ENCODE peak calls at places on chromosomes 3 and 15, in ten cellular contexts. One of them, this sample, is unnamed.

GRCh38 chr3:118525096-118525495 is 509.6 kb downstream of the IGSF11 start:
- DNase-seq in pancreas: no peak
- DNase-seq in M059J: no peak
- DNase-seq in EH: no peak
- DNase-seq in MV-4-11: no peak
- DNase-seq in SK-N-MC: no peak
- DNase-seq in progenitor cell of endocrine pancreas: no peak
- DNase-seq in WTC11: no peak
- DNase-seq in NCI-H1092 treated with DMSO at 0.1 percent for 48 hours: no peak
- DNase-seq in stimulated activated CD4-positive, alpha-beta T cell treated with anti-CD3 and anti-CD28 coated beads, Interleukin-1b, Interleukin-23, amount 100 ng/mL, for 48 hours: no peak
- DNase-seq in this sample: no peak

GRCh38 chr3:141452045-141452444 is 34.8 kb upstream of the RASA2 start:
- DNase-seq in MV-4-11: peak; percentile 90
- DNase-seq in WTC11: no peak
- DNase-seq in pancreas: no peak
- DNase-seq in EH: peak; percentile 76
- DNase-seq in M059J: peak; percentile 74
- DNase-seq in SK-N-MC: peak; percentile 67
- DNase-seq in progenitor cell of endocrine pancreas: no peak
- DNase-seq in NCI-H1092 treated with DMSO at 0.1 percent for 48 hours: peak; percentile 37
- DNase-seq in stimulated activated CD4-positive, alpha-beta T cell treated with anti-CD3 and anti-CD28 coated beads, Interleukin-1b, Interleukin-23, amount 100 ng/mL, for 48 hours: peak; percentile 32
- DNase-seq in this sample: no peak

GRCh38 chr15:48371550-48371949 is 40.3 kb downstream of the DUT start:
- DNase-seq in MV-4-11: no peak
- DNase-seq in NCI-H1092 treated with DMSO at 0.1 percent for 48 hours: no peak
- DNase-seq in stimulated activated CD4-positive, alpha-beta T cell treated with anti-CD3 and anti-CD28 coated beads, Interleukin-1b, Interleukin-23, amount 100 ng/mL, for 48 hours: no peak
- DNase-seq in WTC11: no peak
- DNase-seq in pancreas: no peak
- DNase-seq in SK-N-MC: no peak
- DNase-seq in M059J: no peak
- DNase-seq in progenitor cell of endocrine pancreas: no peak
- DNase-seq in EH: no peak
- DNase-seq in this sample: no peak

GRCh38 chr3:188470508-188471130 is 316.7 kb downstream of the LPP start:
- DNase-seq in SK-N-MC: no peak
- DNase-seq in EH: no peak
- DNase-seq in M059J: peak; percentile 41
- DNase-seq in WTC11: no peak
- DNase-seq in NCI-H1092 treated with DMSO at 0.1 percent for 48 hours: no peak
- DNase-seq in progenitor cell of endocrine pancreas: no peak
- DNase-seq in MV-4-11: no peak
- DNase-seq in stimulated activated CD4-positive, alpha-beta T cell treated with anti-CD3 and anti-CD28 coated beads, Interleukin-1b, Interleukin-23, amount 100 ng/mL, for 48 hours: no peak
- DNase-seq in pancreas: no peak
- DNase-seq in this sample: no peak

GRCh38 chr15:32659340-32659831 is 17.9 kb downstream of the SCG5 start:
- DNase-seq in SK-N-MC: no peak
- DNase-seq in stimulated activated CD4-positive, alpha-beta T cell treated with anti-CD3 and anti-CD28 coated beads, Interleukin-1b, Interleukin-23, amount 100 ng/mL, for 48 hours: no peak
- DNase-seq in M059J: peak; percentile 91
- DNase-seq in WTC11: no peak
- DNase-seq in progenitor cell of endocrine pancreas: no peak
- DNase-seq in pancreas: no peak
- DNase-seq in NCI-H1092 treated with DMSO at 0.1 percent for 48 hours: peak; percentile 3
- DNase-seq in EH: peak; percentile 91
- DNase-seq in MV-4-11: no peak
- DNase-seq in this sample: no peak

GRCh38 chr3:62363275-62363674 is 10.1 kb downstream of the FEZF2 start:
- DNase-seq in NCI-H1092 treated with DMSO at 0.1 percent for 48 hours: no peak
- DNase-seq in SK-N-MC: no peak
- DNase-seq in WTC11: no peak
- DNase-seq in stimulated activated CD4-positive, alpha-beta T cell treated with anti-CD3 and anti-CD28 coated beads, Interleukin-1b, Interleukin-23, amount 100 ng/mL, for 48 hours: no peak
- DNase-seq in M059J: no peak
- DNase-seq in EH: no peak
- DNase-seq in MV-4-11: no peak
- DNase-seq in pancreas: no peak
- DNase-seq in progenitor cell of endocrine pancreas: no peak
- DNase-seq in this sample: no peak

GRCh38 chr3:127717357-127718243 is 44.8 kb downstream of the ABTB1 start:
- DNase-seq in MV-4-11: peak; percentile 28
- DNase-seq in progenitor cell of endocrine pancreas: no peak
- DNase-seq in SK-N-MC: no peak
- DNase-seq in EH: peak; percentile 19
- DNase-seq in stimulated activated CD4-positive, alpha-beta T cell treated with anti-CD3 and anti-CD28 coated beads, Interleukin-1b, Interleukin-23, amount 100 ng/mL, for 48 hours: no peak
- DNase-seq in pancreas: peak; percentile 17
- DNase-seq in M059J: no peak
- DNase-seq in NCI-H1092 treated with DMSO at 0.1 percent for 48 hours: no peak
- DNase-seq in WTC11: no peak
- DNase-seq in this sample: peak; percentile 3

GRCh38 chr3:127438371-127438770 is 150.5 kb upstream of the PRR20G start:
- DNase-seq in stimulated activated CD4-positive, alpha-beta T cell treated with anti-CD3 and anti-CD28 coated beads, Interleukin-1b, Interleukin-23, amount 100 ng/mL, for 48 hours: no peak
- DNase-seq in WTC11: no peak
- DNase-seq in SK-N-MC: no peak
- DNase-seq in progenitor cell of endocrine pancreas: no peak
- DNase-seq in EH: no peak
- DNase-seq in NCI-H1092 treated with DMSO at 0.1 percent for 48 hours: no peak
- DNase-seq in MV-4-11: no peak
- DNase-seq in M059J: no peak
- DNase-seq in pancreas: no peak
- DNase-seq in this sample: no peak

GRCh38 chr3:142934128-142934896 is 29.2 kb downstream of the PAQR9 start:
- DNase-seq in pancreas: no peak
- DNase-seq in EH: no peak
- DNase-seq in MV-4-11: no peak
- DNase-seq in NCI-H1092 treated with DMSO at 0.1 percent for 48 hours: no peak
- DNase-seq in M059J: no peak
- DNase-seq in WTC11: no peak
- DNase-seq in SK-N-MC: no peak
- DNase-seq in progenitor cell of endocrine pancreas: no peak
- DNase-seq in stimulated activated CD4-positive, alpha-beta T cell treated with anti-CD3 and anti-CD28 coated beads, Interleukin-1b, Interleukin-23, amount 100 ng/mL, for 48 hours: no peak
- DNase-seq in this sample: no peak

GRCh38 chr15:98676586-98677270 is 28.4 kb downstream of the IGF1R start:
- DNase-seq in SK-N-MC: no peak
- DNase-seq in progenitor cell of endocrine pancreas: no peak
- DNase-seq in M059J: no peak
- DNase-seq in pancreas: no peak
- DNase-seq in WTC11: no peak
- DNase-seq in stimulated activated CD4-positive, alpha-beta T cell treated with anti-CD3 and anti-CD28 coated beads, Interleukin-1b, Interleukin-23, amount 100 ng/mL, for 48 hours: no peak
- DNase-seq in EH: peak; percentile 74
- DNase-seq in NCI-H1092 treated with DMSO at 0.1 percent for 48 hours: no peak
- DNase-seq in MV-4-11: no peak
- DNase-seq in this sample: no peak

GRCh38 chr3:43997788-43998373 is 243.8 kb upstream of the TOPAZ1 start:
- DNase-seq in SK-N-MC: no peak
- DNase-seq in MV-4-11: no peak
- DNase-seq in stimulated activated CD4-positive, alpha-beta T cell treated with anti-CD3 and anti-CD28 coated beads, Interleukin-1b, Interleukin-23, amount 100 ng/mL, for 48 hours: no peak
- DNase-seq in M059J: peak; percentile 34
- DNase-seq in pancreas: no peak
- DNase-seq in NCI-H1092 treated with DMSO at 0.1 percent for 48 hours: no peak
- DNase-seq in EH: no peak
- DNase-seq in WTC11: peak; percentile 48
- DNase-seq in progenitor cell of endocrine pancreas: no peak
- DNase-seq in this sample: peak; percentile 41

GRCh38 chr15:84034831-84035753 is 200.5 kb upstream of the GOLGA6L4 start:
- DNase-seq in stimulated activated CD4-positive, alpha-beta T cell treated with anti-CD3 and anti-CD28 coated beads, Interleukin-1b, Interleukin-23, amount 100 ng/mL, for 48 hours: no peak
- DNase-seq in MV-4-11: peak; percentile 5
- DNase-seq in NCI-H1092 treated with DMSO at 0.1 percent for 48 hours: no peak
- DNase-seq in WTC11: peak; percentile 23
- DNase-seq in pancreas: no peak
- DNase-seq in progenitor cell of endocrine pancreas: no peak
- DNase-seq in SK-N-MC: no peak
- DNase-seq in M059J: peak; percentile 2
- DNase-seq in EH: peak; percentile 1
- DNase-seq in this sample: no peak